ENCODE peak calls at places on chromosome 19, in nine cellular contexts. P, S, C, Y, O, K, G, Q and X are unnamed samples.

GRCh38 chr19:5996598-5997320 is 18.8 kb upstream of the RANBP3 start:
- DNase-seq in G (no peak), Y (no peak), O (no peak), Q (no peak), C (no peak), P (no peak), S (no peak), K (no peak), X (no peak)

GRCh38 chr19:369876-370275 is 25.3 kb upstream of the MIER2 start:
- DNase-seq in G (no peak), O (no peak), Y (no peak), C (no peak), K (no peak), P (no peak), Q (no peak), S (no peak), X (no peak)

GRCh38 chr19:55212447-55212846 is 3.1 kb upstream of the PTPRH start:
- DNase-seq in Y (peak; percentile 81), P (no peak), G (peak; percentile 61), O (peak; percentile 67), C (no peak), S (peak; percentile 34), Q (peak; percentile 37), K (no peak), X (peak; percentile 67)

GRCh38 chr19:45499196-45500180 is 1.2 kb downstream of the PPM1N start:
- DNase-seq in Y (peak; percentile 67), K (no peak), P (no peak), C (no peak), O (peak; percentile 68), G (peak; percentile 77), S (peak; percentile 64), Q (peak; percentile 66), X (peak; percentile 69)

GRCh38 chr19:461664-462551 is 1.1 kb upstream of the SHC2 start:
- DNase-seq in C (no peak), Y (no peak), P (no peak), Q (no peak), K (no peak), G (no peak), S (peak; percentile 83), O (peak; percentile 67), X (no peak)

GRCh38 chr19:34461375-34462100 is 20.0 kb upstream of the WTIP start:
- DNase-seq in P (peak; percentile 69), C (peak; percentile 51), S (no peak), K (peak; percentile 34), O (no peak), G (no peak), Q (no peak), Y (no peak), X (no peak)

GRCh38 chr19:15672580-15673175 is at the start of gene CYP4F12:
- DNase-seq in Y (peak; percentile 84), S (peak; percentile 11), C (peak; percentile 43), Q (peak; percentile 43), K (no peak), O (peak; percentile 96), P (peak; percentile 35), G (peak; percentile 3), X (peak; percentile 24)

GRCh38 chr19:6103217-6103644 is 7.1 kb downstream of the RFX2 start:
- DNase-seq in O (peak; percentile 56), P (peak; percentile 100), Q (no peak), K (peak; percentile 84), G (no peak), S (no peak), Y (no peak), C (peak; percentile 92), X (no peak)

GRCh38 chr19:1063030-1063908 is 3.7 kb upstream of the ARHGAP45 start:
- DNase-seq in Q (peak; percentile 77), C (peak; percentile 19), S (no peak), K (no peak), Y (peak; percentile 77), P (no peak), G (peak; percentile 51), O (no peak), X (no peak)

GRCh38 chr19:29872224-29872731 is 60.5 kb downstream of the CCNE1 start:
- DNase-seq in P (no peak), Q (peak; percentile 32), S (peak; percentile 46), O (no peak), Y (peak; percentile 45), G (peak; percentile 46), K (no peak), C (no peak), X (no peak)

GRCh38 chr19:32581704-32582164 is 744 bp downstream of the PDCD5 start:
- DNase-seq in Y (peak; percentile 54), S (peak; percentile 39), P (peak; percentile 75), K (no peak), O (peak; percentile 38), G (peak; percentile 19), Q (no peak), C (peak; percentile 64), X (no peak)

GRCh38 chr19:14479985-14480694 is 5.0 kb upstream of the PTGER1 start:
- DNase-seq in S (no peak), Q (peak; percentile 60), C (no peak), P (no peak), K (no peak), O (no peak), G (peak; percentile 59), Y (peak; percentile 63), X (no peak)

GRCh38 chr19:18281082-18282020 is at the start of gene JUND:
- DNase-seq in S (peak; percentile 99), G (peak; percentile 98), Y (peak; percentile 98), O (peak; percentile 98), P (peak; percentile 97), C (peak; percentile 96), K (peak; percentile 91), Q (peak; percentile 98), X (peak; percentile 94)

GRCh38 chr19:18279516-18280246 is 1.7 kb downstream of the JUND start:
- DNase-seq in P (peak; percentile 94), K (peak; percentile 83), O (peak; percentile 94), Y (peak; percentile 91), C (peak; percentile 94), S (peak; percentile 96), Q (peak; percentile 93), G (peak; percentile 97), X (peak; percentile 91)

GRCh38 chr19:18280247-18281081 is 958 bp downstream of the JUND start:
- DNase-seq in K (no peak), S (peak; percentile 82), C (peak; percentile 66), G (peak; percentile 93), Q (peak; percentile 84), Y (peak; percentile 76), P (peak; percentile 65), O (peak; percentile 87), X (peak; percentile 78)

GRCh38 chr19:18278521-18279265 is 2.7 kb downstream of the JUND start:
- DNase-seq in S (no peak), G (peak; percentile 60), Q (peak; percentile 70), K (no peak), P (peak; percentile 33), Y (peak; percentile 44), O (peak; percentile 55), C (no peak), X (no peak)

GRCh38 chr19:18279266-18279515 is 2.2 kb downstream of the JUND start:
- DNase-seq in O (no peak), P (no peak), G (no peak), S (no peak), Q (no peak), K (no peak), C (no peak), Y (no peak), X (no peak)
- H3K4me3 ChIP-seq in O (peak overlapping the region; percentile 100), P (peak overlapping the region; percentile 96), G (peak overlapping the region; percentile 98), S (peak overlapping the region; percentile 97), Q (peak overlapping the region; percentile 98), K (peak overlapping the region; percentile 86), C (peak overlapping the region; percentile 92), Y (peak overlapping the region; percentile 97), X (peak overlapping the region; percentile 79)

GRCh38 chr19:46718934-46719551 is 2.1 kb upstream of the PRKD2 start:
- DNase-seq in Q (no peak), P (no peak), O (no peak), C (no peak), G (no peak), S (no peak), Y (no peak), K (no peak), X (no peak)
- H3K4me3 ChIP-seq in Q (no peak overlapping the region), P (no peak overlapping the region), O (no peak overlapping the region), C (no peak overlapping the region), G (no peak overlapping the region), S (no peak overlapping the region), Y (no peak overlapping the region), K (no peak overlapping the region), X (no peak overlapping the region)

DNA sequence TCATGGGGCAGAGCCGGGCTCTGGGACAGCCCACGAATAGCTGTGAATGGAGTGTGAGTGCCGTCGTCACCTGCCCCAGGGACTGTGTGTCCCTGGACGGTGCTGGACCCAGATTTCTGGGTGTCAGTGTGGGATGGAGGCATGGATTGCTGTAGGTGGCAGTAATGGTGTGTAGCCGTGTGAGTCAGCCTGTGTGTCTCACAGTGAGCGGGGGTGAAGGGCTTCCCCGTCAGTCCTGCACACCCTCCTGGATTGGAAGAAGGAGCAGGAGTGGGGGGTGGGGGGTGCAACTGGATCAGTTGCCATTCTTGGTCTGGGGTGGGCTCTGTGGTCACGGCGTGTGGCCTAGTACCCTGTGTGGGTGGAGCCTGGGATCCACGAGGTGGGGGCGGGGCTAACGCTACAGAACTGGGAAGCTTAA is 6.5 kb upstream of the LTBP4 start:
- DNase-seq in Y (peak; percentile 73), C (peak; percentile 63), G (no peak), S (no peak), Q (no peak), O (no peak), K (no peak), P (no peak), X (no peak)
- H3K4me3 ChIP-seq in Y (peak overlapping the region; percentile 11), C (no peak overlapping the region), G (no peak overlapping the region), S (no peak overlapping the region), Q (no peak overlapping the region), O (no peak overlapping the region), K (no peak overlapping the region), P (no peak overlapping the region), X (no peak overlapping the region)

GRCh38 chr19:50425581-50425980 is 6.8 kb downstream of the SPIB start:
- DNase-seq in P (no peak), O (no peak), C (no peak), K (no peak), S (no peak), Q (no peak), Y (no peak), G (no peak), X (no peak)

GRCh38 chr19:50430888-50431342 is 1.8 kb upstream of the MYBPC2 start:
- DNase-seq in C (no peak), G (no peak), S (no peak), O (no peak), P (no peak), Y (no peak), Q (peak; percentile 18), K (no peak), X (no peak)

GRCh38 chr19:50427318-50427925 is 5.3 kb upstream of the MYBPC2 start:
- DNase-seq in Q (peak; percentile 3), G (no peak), Y (no peak), P (no peak), S (no peak), O (no peak), C (no peak), K (no peak), X (no peak)

GRCh38 chr19:50428768-50429463 is 3.8 kb upstream of the MYBPC2 start:
- DNase-seq in P (no peak), S (no peak), K (no peak), G (no peak), O (no peak), Y (no peak), Q (peak; percentile 4), C (no peak), X (no peak)

DNA sequence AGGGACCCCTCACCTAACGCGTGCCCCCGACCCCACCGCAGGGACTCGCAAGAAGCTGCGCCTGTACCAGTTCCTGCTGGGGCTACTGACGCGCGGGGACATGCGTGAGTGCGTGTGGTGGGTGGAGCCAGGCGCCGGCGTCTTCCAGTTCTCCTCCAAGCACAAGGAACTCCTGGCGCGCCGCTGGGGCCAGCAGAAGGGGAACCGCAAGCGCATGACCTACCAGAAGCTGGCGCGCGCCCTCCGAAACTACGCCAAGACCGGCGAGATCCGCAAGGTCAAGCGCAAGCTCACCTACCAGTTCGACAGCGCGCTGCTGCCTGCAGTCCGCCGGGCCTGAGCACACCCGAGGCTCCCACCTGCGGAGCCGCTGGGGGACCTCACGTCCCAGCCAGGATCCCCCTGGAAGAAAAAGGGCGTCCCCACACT is 4.7 kb upstream of the MYBPC2 start:
- DNase-seq in Q (peak; percentile 46), G (peak; percentile 44), Y (no peak), P (peak; percentile 73), O (peak; percentile 81), K (no peak), C (peak; percentile 70), S (peak; percentile 86), X (no peak)
- H3K4me3 ChIP-seq in Q (peak overlapping the region; percentile 19), G (no peak overlapping the region), Y (no peak overlapping the region), P (peak overlapping the region; percentile 28), O (peak overlapping the region; percentile 12), K (peak overlapping the region; percentile 48), C (peak overlapping the region; percentile 7), S (no peak overlapping the region), X (no peak overlapping the region)